ENCODE peak calls at places on chromosomes 4 and X, in nine cellular contexts. One of them, this sample, is unnamed.

GRCh38 chrX:136710324-136710951 is 62.5 kb downstream of the CD40LG start:
- DNase-seq in suprapubic skin: no peak
- DNase-seq in lower lobe of right lung: no peak
- DNase-seq in CD4-positive, alpha-beta memory T cell: no peak
- DNase-seq in breast epithelium: no peak
- DNase-seq in mesenchymal stem cell: peak
- DNase-seq in H9: no peak
- DNase-seq in Peyer's patch: no peak
- DNase-seq in effector memory CD4-positive, alpha-beta T cell: no peak
- DNase-seq in this sample: no peak

GRCh38 chr4:123559955-123560669 is 163.5 kb downstream of the SPRY1 start:
- DNase-seq in suprapubic skin: no peak
- DNase-seq in lower lobe of right lung: no peak
- DNase-seq in CD4-positive, alpha-beta memory T cell: no peak
- DNase-seq in breast epithelium: no peak
- DNase-seq in mesenchymal stem cell: peak
- DNase-seq in H9: no peak
- DNase-seq in Peyer's patch: no peak
- DNase-seq in effector memory CD4-positive, alpha-beta T cell: no peak
- DNase-seq in this sample: no peak

GRCh38 chrX:12060489-12061260 is 77.6 kb upstream of the FRMPD4 start:
- DNase-seq in suprapubic skin: no peak
- DNase-seq in lower lobe of right lung: no peak
- DNase-seq in CD4-positive, alpha-beta memory T cell: no peak
- DNase-seq in breast epithelium: no peak
- DNase-seq in mesenchymal stem cell: no peak
- DNase-seq in H9: no peak
- DNase-seq in Peyer's patch: no peak
- DNase-seq in effector memory CD4-positive, alpha-beta T cell: no peak
- DNase-seq in this sample: no peak

GRCh38 chrX:34915463-34916225 is 27.0 kb upstream of the FAM47B start:
- DNase-seq in suprapubic skin: no peak
- DNase-seq in lower lobe of right lung: no peak
- DNase-seq in CD4-positive, alpha-beta memory T cell: no peak
- DNase-seq in breast epithelium: no peak
- DNase-seq in mesenchymal stem cell: no peak
- DNase-seq in H9: no peak
- DNase-seq in Peyer's patch: no peak
- DNase-seq in effector memory CD4-positive, alpha-beta T cell: no peak
- DNase-seq in this sample: no peak

GRCh38 chrX:11740794-11741193 is 17.2 kb upstream of the MSL3 start:
- DNase-seq in suprapubic skin: no peak
- DNase-seq in lower lobe of right lung: no peak
- DNase-seq in CD4-positive, alpha-beta memory T cell: no peak
- DNase-seq in breast epithelium: no peak
- DNase-seq in mesenchymal stem cell: no peak
- DNase-seq in H9: no peak
- DNase-seq in Peyer's patch: no peak
- DNase-seq in effector memory CD4-positive, alpha-beta T cell: no peak
- DNase-seq in this sample: no peak

GRCh38 chrX:134568617-134569016 is 89.7 kb downstream of the PLAC1 start:
- DNase-seq in suprapubic skin: no peak
- DNase-seq in lower lobe of right lung: no peak
- DNase-seq in CD4-positive, alpha-beta memory T cell: no peak
- DNase-seq in breast epithelium: no peak
- DNase-seq in mesenchymal stem cell: no peak
- DNase-seq in H9: no peak
- DNase-seq in Peyer's patch: no peak
- DNase-seq in effector memory CD4-positive, alpha-beta T cell: no peak
- DNase-seq in this sample: no peak

GRCh38 chr4:167715176-167715575 is 377.2 kb upstream of the ANXA10 start:
- DNase-seq in suprapubic skin: no peak
- DNase-seq in lower lobe of right lung: no peak
- DNase-seq in CD4-positive, alpha-beta memory T cell: no peak
- DNase-seq in breast epithelium: no peak
- DNase-seq in mesenchymal stem cell: no peak
- DNase-seq in H9: no peak
- DNase-seq in Peyer's patch: no peak
- DNase-seq in effector memory CD4-positive, alpha-beta T cell: no peak
- DNase-seq in this sample: no peak

GRCh38 chr4:115128037-115128436 is 14.6 kb upstream of the NDST4 start:
- DNase-seq in suprapubic skin: no peak
- DNase-seq in lower lobe of right lung: no peak
- DNase-seq in CD4-positive, alpha-beta memory T cell: no peak
- DNase-seq in breast epithelium: no peak
- DNase-seq in mesenchymal stem cell: no peak
- DNase-seq in H9: no peak
- DNase-seq in Peyer's patch: no peak
- DNase-seq in effector memory CD4-positive, alpha-beta T cell: no peak
- DNase-seq in this sample: no peak

GRCh38 chr4:93237526-93237925 is 591.0 kb upstream of the ATOH1 start:
- DNase-seq in suprapubic skin: no peak
- DNase-seq in lower lobe of right lung: no peak
- DNase-seq in CD4-positive, alpha-beta memory T cell: no peak
- DNase-seq in breast epithelium: no peak
- DNase-seq in mesenchymal stem cell: no peak
- DNase-seq in H9: no peak
- DNase-seq in Peyer's patch: no peak
- DNase-seq in effector memory CD4-positive, alpha-beta T cell: no peak
- DNase-seq in this sample: no peak

GRCh38 chr4:69095301-69095731 is 958 bp upstream of the UGT2B7 start:
- DNase-seq in suprapubic skin: no peak
- DNase-seq in lower lobe of right lung: no peak
- DNase-seq in CD4-positive, alpha-beta memory T cell: no peak
- DNase-seq in breast epithelium: no peak
- DNase-seq in mesenchymal stem cell: peak
- DNase-seq in H9: no peak
- DNase-seq in Peyer's patch: peak
- DNase-seq in effector memory CD4-positive, alpha-beta T cell: no peak
- DNase-seq in this sample: no peak

GRCh38 chrX:2614911-2615310 is 76.2 kb upstream of the CD99 start:
- DNase-seq in suprapubic skin: no peak
- DNase-seq in lower lobe of right lung: no peak
- DNase-seq in CD4-positive, alpha-beta memory T cell: no peak
- DNase-seq in breast epithelium: no peak
- DNase-seq in mesenchymal stem cell: peak
- DNase-seq in H9: no peak
- DNase-seq in Peyer's patch: no peak
- DNase-seq in effector memory CD4-positive, alpha-beta T cell: no peak
- DNase-seq in this sample: no peak

GRCh38 chrX:37755073-37755472 is 24.8 kb upstream of the CYBB start:
- DNase-seq in suprapubic skin: no peak
- DNase-seq in lower lobe of right lung: no peak
- DNase-seq in CD4-positive, alpha-beta memory T cell: peak
- DNase-seq in breast epithelium: no peak
- DNase-seq in mesenchymal stem cell: no peak
- DNase-seq in H9: no peak
- DNase-seq in Peyer's patch: peak
- DNase-seq in effector memory CD4-positive, alpha-beta T cell: peak
- DNase-seq in this sample: no peak

GRCh38 chr4:33649015-33649414 is 2595.3 kb downstream of the ARAP2 start:
- DNase-seq in suprapubic skin: no peak
- DNase-seq in lower lobe of right lung: no peak
- DNase-seq in CD4-positive, alpha-beta memory T cell: no peak
- DNase-seq in breast epithelium: no peak
- DNase-seq in mesenchymal stem cell: peak
- DNase-seq in H9: no peak
- DNase-seq in Peyer's patch: no peak
- DNase-seq in effector memory CD4-positive, alpha-beta T cell: no peak
- DNase-seq in this sample: no peak

GRCh38 chr4:150514709-150515108 is 67.2 kb upstream of the MAB21L2 start:
- DNase-seq in suprapubic skin: no peak
- DNase-seq in lower lobe of right lung: no peak
- DNase-seq in CD4-positive, alpha-beta memory T cell: no peak
- DNase-seq in breast epithelium: no peak
- DNase-seq in mesenchymal stem cell: no peak
- DNase-seq in H9: no peak
- DNase-seq in Peyer's patch: no peak
- DNase-seq in effector memory CD4-positive, alpha-beta T cell: no peak
- DNase-seq in this sample: no peak

GRCh38 chrX:74015379-74016019 is 288.5 kb upstream of the ZCCHC13 start:
- DNase-seq in suprapubic skin: no peak
- DNase-seq in lower lobe of right lung: no peak
- DNase-seq in CD4-positive, alpha-beta memory T cell: peak
- DNase-seq in breast epithelium: peak
- DNase-seq in mesenchymal stem cell: peak
- DNase-seq in H9: peak
- DNase-seq in Peyer's patch: peak
- DNase-seq in effector memory CD4-positive, alpha-beta T cell: peak
- DNase-seq in this sample: peak

GRCh38 chrX:154775611-154776349 is 13.1 kb downstream of the DKC1 start:
- DNase-seq in suprapubic skin: no peak
- DNase-seq in lower lobe of right lung: no peak
- DNase-seq in CD4-positive, alpha-beta memory T cell: no peak
- DNase-seq in breast epithelium: no peak
- DNase-seq in mesenchymal stem cell: no peak
- DNase-seq in H9: no peak
- DNase-seq in Peyer's patch: no peak
- DNase-seq in effector memory CD4-positive, alpha-beta T cell: no peak
- DNase-seq in this sample: no peak

GRCh38 chr4:3785292-3785565 is 19.0 kb downstream of the ADRA2C start:
- DNase-seq in suprapubic skin: no peak
- DNase-seq in lower lobe of right lung: no peak
- DNase-seq in CD4-positive, alpha-beta memory T cell: no peak
- DNase-seq in breast epithelium: no peak
- DNase-seq in mesenchymal stem cell: no peak
- DNase-seq in H9: no peak
- DNase-seq in Peyer's patch: no peak
- DNase-seq in effector memory CD4-positive, alpha-beta T cell: no peak
- DNase-seq in this sample: no peak

GRCh38 chrX:106927700-106928099 is 7.5 kb downstream of the CLDN2 start:
- DNase-seq in suprapubic skin: no peak
- DNase-seq in lower lobe of right lung: no peak
- DNase-seq in CD4-positive, alpha-beta memory T cell: no peak
- DNase-seq in breast epithelium: no peak
- DNase-seq in mesenchymal stem cell: no peak
- DNase-seq in H9: no peak
- DNase-seq in Peyer's patch: no peak
- DNase-seq in effector memory CD4-positive, alpha-beta T cell: no peak
- DNase-seq in this sample: no peak

GRCh38 chr4:171049380-171049779 is 763.8 kb upstream of the GALNTL6 start:
- DNase-seq in suprapubic skin: no peak
- DNase-seq in lower lobe of right lung: no peak
- DNase-seq in CD4-positive, alpha-beta memory T cell: no peak
- DNase-seq in breast epithelium: no peak
- DNase-seq in mesenchymal stem cell: no peak
- DNase-seq in H9: no peak
- DNase-seq in Peyer's patch: no peak
- DNase-seq in effector memory CD4-positive, alpha-beta T cell: no peak
- DNase-seq in this sample: no peak
- H3K27ac ChIP-seq in suprapubic skin: no peak
- H3K27ac ChIP-seq in lower lobe of right lung: no peak
- H3K27ac ChIP-seq in CD4-positive, alpha-beta memory T cell: no peak
- H3K27ac ChIP-seq in breast epithelium: no peak
- H3K27ac ChIP-seq in mesenchymal stem cell: no peak
- H3K27ac ChIP-seq in H9: no peak
- H3K27ac ChIP-seq in Peyer's patch: no peak
- H3K27ac ChIP-seq in effector memory CD4-positive, alpha-beta T cell: no peak
- H3K27ac ChIP-seq in this sample: no peak

DNA sequence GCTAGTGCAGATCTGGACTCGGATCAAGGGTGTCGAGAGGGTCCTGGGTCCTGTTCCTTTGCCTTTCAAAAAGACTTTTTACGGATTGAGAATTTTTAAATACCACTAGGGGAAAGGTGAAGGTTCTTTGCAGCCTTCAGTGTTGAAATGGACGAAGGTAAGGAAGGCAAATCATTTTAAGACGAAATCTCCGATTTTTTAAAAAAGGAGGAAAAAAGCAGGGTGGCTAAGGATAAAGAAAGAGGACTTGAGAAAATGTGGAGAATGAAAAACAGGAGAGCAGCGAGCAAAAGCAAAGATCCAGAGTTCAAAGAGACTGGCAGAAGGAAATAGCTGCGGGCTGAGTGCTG is 333 bp downstream of the EPHA5 start:
- DNase-seq in suprapubic skin: no peak
- DNase-seq in lower lobe of right lung: no peak
- DNase-seq in CD4-positive, alpha-beta memory T cell: no peak
- DNase-seq in breast epithelium: no peak
- DNase-seq in mesenchymal stem cell: no peak
- DNase-seq in H9: no peak
- DNase-seq in Peyer's patch: no peak
- DNase-seq in effector memory CD4-positive, alpha-beta T cell: no peak
- DNase-seq in this sample: no peak
- H3K27ac ChIP-seq in suprapubic skin: no peak
- H3K27ac ChIP-seq in lower lobe of right lung: no peak
- H3K27ac ChIP-seq in CD4-positive, alpha-beta memory T cell: no peak
- H3K27ac ChIP-seq in breast epithelium: no peak
- H3K27ac ChIP-seq in mesenchymal stem cell: no peak
- H3K27ac ChIP-seq in H9: no peak
- H3K27ac ChIP-seq in Peyer's patch: no peak
- H3K27ac ChIP-seq in effector memory CD4-positive, alpha-beta T cell: no peak
- H3K27ac ChIP-seq in this sample: no peak

DNA sequence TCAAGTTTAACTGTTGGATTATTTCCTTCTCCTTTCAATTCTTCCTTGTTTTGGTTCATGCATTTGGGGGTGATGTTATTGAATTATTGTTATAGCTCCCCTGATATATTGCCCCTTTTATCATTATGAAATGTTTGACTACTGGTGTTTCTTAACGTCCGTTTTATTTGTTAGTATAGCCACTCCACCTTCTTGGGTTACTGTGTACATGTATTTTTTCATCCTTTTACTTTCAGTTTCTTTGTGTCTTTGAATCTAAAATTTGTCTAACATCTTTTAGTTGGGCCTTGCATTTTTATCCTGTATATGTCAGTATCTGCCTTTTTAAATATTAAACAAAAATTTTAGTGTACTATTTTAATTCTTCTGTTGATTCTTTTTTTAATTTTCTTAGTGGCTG is 88.7 kb downstream of the TNIP2 start:
- DNase-seq in suprapubic skin: no peak
- DNase-seq in lower lobe of right lung: no peak
- DNase-seq in CD4-positive, alpha-beta memory T cell: no peak
- DNase-seq in breast epithelium: no peak
- DNase-seq in mesenchymal stem cell: no peak
- DNase-seq in H9: no peak
- DNase-seq in Peyer's patch: no peak
- DNase-seq in effector memory CD4-positive, alpha-beta T cell: no peak
- DNase-seq in this sample: no peak
- H3K27ac ChIP-seq in suprapubic skin: no peak
- H3K27ac ChIP-seq in lower lobe of right lung: no peak
- H3K27ac ChIP-seq in CD4-positive, alpha-beta memory T cell: no peak
- H3K27ac ChIP-seq in breast epithelium: no peak
- H3K27ac ChIP-seq in mesenchymal stem cell: no peak
- H3K27ac ChIP-seq in H9: no peak
- H3K27ac ChIP-seq in Peyer's patch: no peak
- H3K27ac ChIP-seq in effector memory CD4-positive, alpha-beta T cell: no peak
- H3K27ac ChIP-seq in this sample: no peak

DNA sequence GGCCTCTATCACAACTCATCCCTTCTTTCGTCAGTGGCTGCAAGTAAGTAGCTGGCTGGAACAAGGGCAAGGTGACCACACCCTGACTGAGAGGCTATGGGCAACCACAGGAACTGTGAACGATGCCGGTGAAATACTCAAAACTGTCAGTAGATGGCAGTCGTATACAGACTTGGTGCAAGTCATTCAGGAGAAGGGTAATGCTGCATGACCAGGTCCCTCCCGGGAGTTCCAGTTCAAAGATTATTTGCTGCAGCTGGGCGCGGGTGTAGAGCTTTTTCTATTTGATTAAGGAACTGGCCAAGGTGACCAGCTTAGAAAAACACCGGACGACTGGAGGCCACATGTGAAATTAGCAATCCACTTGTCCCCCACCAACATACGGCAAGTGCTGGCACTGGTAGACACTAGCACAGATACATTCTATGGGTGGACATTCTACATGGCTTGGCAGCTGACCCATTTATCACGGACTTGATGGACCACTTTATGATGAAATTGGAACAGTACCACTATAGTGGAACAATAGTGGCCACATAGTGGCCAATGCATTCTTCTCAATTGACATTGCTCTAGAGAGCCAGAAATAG is 726.6 kb downstream of the TRAM1L1 start:
- DNase-seq in suprapubic skin: no peak
- DNase-seq in lower lobe of right lung: peak
- DNase-seq in CD4-positive, alpha-beta memory T cell: no peak
- DNase-seq in breast epithelium: no peak
- DNase-seq in mesenchymal stem cell: peak
- DNase-seq in H9: peak
- DNase-seq in Peyer's patch: peak
- DNase-seq in effector memory CD4-positive, alpha-beta T cell: no peak
- DNase-seq in this sample: no peak
- H3K27ac ChIP-seq in suprapubic skin: no peak
- H3K27ac ChIP-seq in lower lobe of right lung: no peak
- H3K27ac ChIP-seq in CD4-positive, alpha-beta memory T cell: no peak
- H3K27ac ChIP-seq in breast epithelium: no peak
- H3K27ac ChIP-seq in mesenchymal stem cell: no peak
- H3K27ac ChIP-seq in H9: no peak
- H3K27ac ChIP-seq in Peyer's patch: no peak
- H3K27ac ChIP-seq in effector memory CD4-positive, alpha-beta T cell: no peak
- H3K27ac ChIP-seq in this sample: no peak